ENCODE peak calls at places on chromosomes 6 and 20, in eight cellular contexts. P, J, N, Y, H, L, I and R are unnamed samples.

GRCh38 chr20:49519212-49519712 is 36.8 kb upstream of the KCNB1 start:
- DNase-seq in P (no peak), J (no peak), N (no peak), Y (no peak), H (no peak), L (no peak), I (no peak), R (no peak)

GRCh38 chr6:31711233-31711632 is 3.9 kb upstream of the LY6G6D start:
- DNase-seq in P (no peak), J (no peak), N (peak; percentile 21), Y (no peak), H (no peak), L (no peak), I (no peak), R (no peak)

GRCh38 chr6:97697450-97697849 is 414.4 kb upstream of the MMS22L start:
- DNase-seq in P (peak; percentile 14), J (no peak), N (peak; percentile 75), Y (peak; percentile 0), H (no peak), L (no peak), I (no peak), R (no peak)

GRCh38 chr6:34094474-34095135 is 51.3 kb downstream of the GRM4 start:
- DNase-seq in P (no peak), J (no peak), N (no peak), Y (no peak), H (no peak), L (no peak), I (no peak), R (no peak)

GRCh38 chr6:150252714-150253444 is 110.0 kb downstream of the PPP1R14C start:
- DNase-seq in P (peak; percentile 54), J (no peak), N (peak; percentile 79), Y (no peak), H (no peak), L (no peak), I (no peak), R (peak; percentile 42)

GRCh38 chr6:15337584-15337981 is 91.7 kb downstream of the JARID2 start:
- DNase-seq in P (no peak), J (no peak), N (no peak), Y (no peak), H (no peak), L (no peak), I (no peak), R (no peak)

GRCh38 chr20:24837721-24838456 is 111.2 kb upstream of the CST7 start:
- DNase-seq in P (no peak), J (no peak), N (peak; percentile 67), Y (peak; percentile 12), H (no peak), L (no peak), I (no peak), R (no peak)

GRCh38 chr6:44859901-44860410 is 468.2 kb upstream of the RUNX2 start:
- DNase-seq in P (no peak), J (no peak), N (no peak), Y (no peak), H (no peak), L (no peak), I (no peak), R (no peak)

GRCh38 chr6:36204068-36204753 is 7.7 kb downstream of the BRPF3 start:
- DNase-seq in P (no peak), J (no peak), N (no peak), Y (no peak), H (no peak), L (no peak), I (peak; percentile 72), R (no peak)

GRCh38 chr20:18705490-18705889 is 108.1 kb upstream of the SCP2D1 start:
- DNase-seq in P (peak; percentile 93), J (no peak), N (peak; percentile 7), Y (peak; percentile 56), H (no peak), L (no peak), I (no peak), R (no peak)

GRCh38 chr6:106557837-106558236 is 71.5 kb downstream of the RTN4IP1 start:
- DNase-seq in P (peak; percentile 81), J (no peak), N (peak; percentile 39), Y (no peak), H (no peak), L (no peak), I (no peak), R (no peak)